ENCODE peak calls at places on chromosomes 13 and 19, in eight cellular contexts. One of them, this sample, is unnamed.

GRCh38 chr19:34131100-34131499 is 41.2 kb upstream of the LSM14A start:
- DNase-seq in activated naive CD8-positive, alpha-beta T cell treated with anti-CD3 and anti-CD28 coated beads for 36 hours: no peak
- DNase-seq in heart right ventricle: no peak
- DNase-seq in AG08395: no peak
- DNase-seq in NCI-H2081: no peak
- DNase-seq in AG09319: no peak
- DNase-seq in neural progenitor cell: no peak
- DNase-seq in amniotic stem cell: no peak
- DNase-seq in this sample: no peak

GRCh38 chr19:27964165-27964564 is 1248.8 kb downstream of the UQCRFS1 start:
- DNase-seq in activated naive CD8-positive, alpha-beta T cell treated with anti-CD3 and anti-CD28 coated beads for 36 hours: no peak
- DNase-seq in heart right ventricle: no peak
- DNase-seq in AG08395: no peak
- DNase-seq in NCI-H2081: no peak
- DNase-seq in AG09319: no peak
- DNase-seq in neural progenitor cell: no peak
- DNase-seq in amniotic stem cell: no peak
- DNase-seq in this sample: no peak

GRCh38 chr19:17052439-17052838 is 22.8 kb downstream of the HAUS8 start:
- DNase-seq in activated naive CD8-positive, alpha-beta T cell treated with anti-CD3 and anti-CD28 coated beads for 36 hours: no peak
- DNase-seq in heart right ventricle: peak; percentile 31
- DNase-seq in AG08395: peak; percentile 69
- DNase-seq in NCI-H2081: no peak
- DNase-seq in AG09319: no peak
- DNase-seq in neural progenitor cell: peak; percentile 76
- DNase-seq in amniotic stem cell: peak; percentile 61
- DNase-seq in this sample: peak; percentile 35

GRCh38 chr13:108777421-108778420 is 148.3 kb downstream of the MYO16 start:
- DNase-seq in activated naive CD8-positive, alpha-beta T cell treated with anti-CD3 and anti-CD28 coated beads for 36 hours: no peak
- DNase-seq in heart right ventricle: no peak
- DNase-seq in AG08395: no peak
- DNase-seq in NCI-H2081: no peak
- DNase-seq in AG09319: no peak
- DNase-seq in neural progenitor cell: peak; percentile 13
- DNase-seq in amniotic stem cell: no peak
- DNase-seq in this sample: no peak

GRCh38 chr13:27334774-27335490 is 64.3 kb downstream of the RASL11A start:
- DNase-seq in activated naive CD8-positive, alpha-beta T cell treated with anti-CD3 and anti-CD28 coated beads for 36 hours: no peak
- DNase-seq in heart right ventricle: no peak
- DNase-seq in AG08395: no peak
- DNase-seq in NCI-H2081: peak; percentile 5
- DNase-seq in AG09319: no peak
- DNase-seq in neural progenitor cell: no peak
- DNase-seq in amniotic stem cell: no peak
- DNase-seq in this sample: peak; percentile 60

GRCh38 chr13:37869756-37870488 is at the start of gene TRPC4:
- DNase-seq in activated naive CD8-positive, alpha-beta T cell treated with anti-CD3 and anti-CD28 coated beads for 36 hours: no peak
- DNase-seq in heart right ventricle: peak; percentile 25
- DNase-seq in AG08395: peak; percentile 67
- DNase-seq in NCI-H2081: peak; percentile 27
- DNase-seq in AG09319: peak; percentile 20
- DNase-seq in neural progenitor cell: peak; percentile 86
- DNase-seq in amniotic stem cell: peak; percentile 56
- DNase-seq in this sample: peak; percentile 37

GRCh38 chr13:22369840-22370239 is 699.0 kb downstream of the FGF9 start:
- DNase-seq in activated naive CD8-positive, alpha-beta T cell treated with anti-CD3 and anti-CD28 coated beads for 36 hours: no peak
- DNase-seq in heart right ventricle: no peak
- DNase-seq in AG08395: no peak
- DNase-seq in NCI-H2081: no peak
- DNase-seq in AG09319: no peak
- DNase-seq in neural progenitor cell: no peak
- DNase-seq in amniotic stem cell: no peak
- DNase-seq in this sample: no peak

GRCh38 chr19:1401138-1401888 is at the start of gene GAMT:
- DNase-seq in activated naive CD8-positive, alpha-beta T cell treated with anti-CD3 and anti-CD28 coated beads for 36 hours: peak; percentile 63
- DNase-seq in heart right ventricle: no peak
- DNase-seq in AG08395: peak; percentile 78
- DNase-seq in NCI-H2081: no peak
- DNase-seq in AG09319: no peak
- DNase-seq in neural progenitor cell: peak; percentile 76
- DNase-seq in amniotic stem cell: peak; percentile 9
- DNase-seq in this sample: no peak

GRCh38 chr13:46179576-46180368 is 2.2 kb downstream of the LCP1 start:
- DNase-seq in activated naive CD8-positive, alpha-beta T cell treated with anti-CD3 and anti-CD28 coated beads for 36 hours: peak; percentile 69
- DNase-seq in heart right ventricle: peak; percentile 50
- DNase-seq in AG08395: no peak
- DNase-seq in NCI-H2081: no peak
- DNase-seq in AG09319: no peak
- DNase-seq in neural progenitor cell: no peak
- DNase-seq in amniotic stem cell: no peak
- DNase-seq in this sample: no peak